ENCODE peak calls at places on chromosomes 4 and X, in nine cellular contexts. D is BE2C, T is lung, F is astrocyte, C is hepatocyte, G is HFF-Myc, J is GM06990, M is endothelial cell of umbilical vein, Z is mammary epithelial cell. E is an unnamed sample.
A peak's percentile ranks its signal among the peaks of the same experiment; 100 is the strongest.

GRCh38 chr4:1039493-1040343 is 28.3 kb downstream of the FGFRL1 start:
- DNase-seq in D (no peak), T (no peak), F (no peak), C (peak; percentile 77), G (no peak), J (no peak), M (no peak), Z (no peak), E (no peak)

GRCh38 chr4:2416564-2417195 is 1.8 kb downstream of the ZFYVE28 start:
- DNase-seq in D (no peak), T (no peak), F (no peak), C (no peak), G (no peak), J (peak; percentile 31), M (peak; percentile 41), Z (no peak), E (no peak)

GRCh38 chr4:66357316-66357715 is 687.0 kb upstream of the EPHA5 start:
- DNase-seq in D (no peak), T (no peak), F (peak; percentile 72), C (no peak), G (no peak), J (no peak), M (no peak), Z (peak; percentile 0), E (no peak)

GRCh38 chr4:176333076-176333475 is 13.3 kb downstream of the SPCS3 start:
- DNase-seq in D (no peak), T (no peak), F (peak; percentile 63), C (no peak), G (no peak), J (no peak), M (no peak), Z (no peak), E (no peak)

GRCh38 chrX:41558531-41558930 is 111.4 kb downstream of the NYX start:
- DNase-seq in D (no peak), T (no peak), F (no peak), C (no peak), G (no peak), J (peak; percentile 3), M (peak; percentile 34), Z (no peak), E (no peak)

GRCh38 chrX:54116391-54116790 is 66.7 kb downstream of the FAM120C start:
- DNase-seq in D (no peak), T (no peak), F (no peak), C (no peak), G (no peak), J (no peak), M (no peak), Z (no peak), E (no peak)

GRCh38 chr4:26248647-26249046 is 72.2 kb upstream of the RBPJ start:
- DNase-seq in D (no peak), T (no peak), F (peak; percentile 51), C (no peak), G (peak; percentile 54), J (no peak), M (no peak), Z (no peak), E (no peak)

GRCh38 chrX:155028749-155029360 is 2.2 kb downstream of the FUNDC2 start:
- DNase-seq in D (no peak), T (no peak), F (peak; percentile 61), C (peak; percentile 8), G (no peak), J (no peak), M (peak; percentile 5), Z (peak; percentile 39), E (no peak)

GRCh38 chr4:107719211-107719926 is 665 bp downstream of the PAPSS1 start:
- DNase-seq in D (no peak), T (no peak), F (peak; percentile 46), C (no peak), G (no peak), J (no peak), M (peak; percentile 47), Z (peak; percentile 72), E (no peak)

GRCh38 chrX:16042980-16043379 is 80.4 kb upstream of the GRPR start:
- DNase-seq in D (no peak), T (no peak), F (no peak), C (no peak), G (no peak), J (no peak), M (no peak), Z (no peak), E (no peak)

GRCh38 chrX:6694977-6695376 is 160.1 kb upstream of the VCX3A start:
- DNase-seq in D (no peak), T (no peak), F (no peak), C (no peak), G (no peak), J (no peak), M (no peak), Z (no peak), E (no peak)

GRCh38 chr4:173182403-173182802 is 13.8 kb downstream of the GALNT7 start:
- DNase-seq in D (no peak), T (no peak), F (peak; percentile 97), C (no peak), G (no peak), J (no peak), M (peak; percentile 48), Z (peak; percentile 95), E (peak; percentile 62)

GRCh38 chr4:66855956-66856355 is 689.3 kb downstream of the CENPC start:
- DNase-seq in D (no peak), T (no peak), F (peak; percentile 29), C (no peak), G (no peak), J (no peak), M (no peak), Z (no peak), E (no peak)

GRCh38 chrX:42577936-42578335 is 200.0 kb downstream of the PPP1R2C start:
- DNase-seq in D (no peak), T (no peak), F (no peak), C (peak; percentile 53), G (no peak), J (no peak), M (peak; percentile 49), Z (no peak), E (no peak)
- H3K4me3 ChIP-seq in D (no peak overlapping the region), T (no peak overlapping the region), F (no peak overlapping the region), C (no peak overlapping the region), G (no peak overlapping the region), J (no peak overlapping the region), M (no peak overlapping the region), Z (no peak overlapping the region), E (no peak overlapping the region)

GRCh38 chr4:138492178-138492577 is 250.0 kb upstream of the SLC7A11 start:
- DNase-seq in D (no peak), T (no peak), F (no peak), C (no peak), G (no peak), J (no peak), M (no peak), Z (no peak), E (no peak)

GRCh38 chr4:138499627-138500026 is 257.5 kb upstream of the SLC7A11 start:
- DNase-seq in D (no peak), T (no peak), F (no peak), C (no peak), G (no peak), J (no peak), M (no peak), Z (no peak), E (no peak)

GRCh38 chr4:138500869-138501268 is 258.7 kb upstream of the SLC7A11 start:
- DNase-seq in D (no peak), T (no peak), F (no peak), C (no peak), G (no peak), J (no peak), M (no peak), Z (no peak), E (no peak)

DNA sequence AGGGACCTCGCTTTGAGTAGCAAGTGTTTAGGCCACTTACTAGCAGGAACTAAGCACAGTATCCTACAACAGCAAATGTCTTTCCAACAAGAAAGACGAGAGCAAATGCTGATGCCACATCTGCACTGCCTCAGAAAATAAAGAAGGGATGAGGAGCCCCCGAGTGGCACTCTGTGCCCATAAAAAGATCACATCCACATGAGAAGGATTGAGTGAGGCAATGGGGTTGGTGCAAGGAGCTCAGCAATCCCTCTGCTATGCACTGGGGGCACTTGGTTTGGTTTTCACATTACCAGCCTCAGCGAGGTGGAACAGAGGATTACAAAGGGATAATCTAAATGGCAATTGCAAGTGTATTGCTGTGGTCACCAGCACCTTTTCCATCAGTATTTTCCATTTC is 252.8 kb upstream of the SLC7A11 start:
- DNase-seq in D (no peak), T (no peak), F (no peak), C (no peak), G (peak; percentile 7), J (no peak), M (peak; percentile 55), Z (peak; percentile 54), E (no peak)
- TF ChIP-seq CTCF in D (peak; percentile 38), T (no peak), F (peak; percentile 20), C (peak; percentile 3), G (no peak), J (peak; percentile 13), M (peak; percentile 38), Z (peak; percentile 20), E (no peak)

GRCh38 chrX:150508018-150508417 is 60.4 kb upstream of the MTM1 start:
- DNase-seq in D (no peak), T (no peak), F (no peak), C (no peak), G (no peak), J (no peak), M (no peak), Z (no peak), E (no peak)
- H3K4me3 ChIP-seq in D (no peak overlapping the region), T (no peak overlapping the region), F (no peak overlapping the region), C (no peak overlapping the region), G (no peak overlapping the region), J (no peak overlapping the region), M (no peak overlapping the region), Z (no peak overlapping the region), E (no peak overlapping the region)

DNA sequence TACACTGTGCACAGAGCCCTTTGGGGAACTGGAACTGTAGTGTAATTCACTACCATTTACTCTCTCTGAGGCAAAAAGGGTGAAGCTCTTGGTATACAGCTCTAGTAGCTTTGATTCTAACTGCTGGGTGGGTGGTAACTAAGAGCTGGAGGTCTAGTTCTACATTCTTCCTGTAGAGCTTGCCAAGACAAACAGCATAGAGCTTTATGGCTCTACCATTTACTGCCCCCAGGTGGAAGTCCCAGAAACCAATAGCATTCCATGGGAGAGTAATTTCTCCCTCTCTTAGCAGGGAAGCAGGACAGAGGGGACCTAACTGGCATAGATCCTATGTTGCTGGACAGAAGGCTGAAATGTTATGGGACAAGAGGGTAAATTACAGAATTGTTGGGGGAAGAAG is 26.7 kb downstream of the HDAC8 start:
- DNase-seq in D (no peak), T (no peak), F (no peak), C (no peak), G (no peak), J (no peak), M (peak; percentile 32), Z (no peak), E (no peak)
- TF ChIP-seq CTCF in D (peak; percentile 4), T (no peak), F (no peak), C (no peak), G (no peak), J (peak; percentile 11), M (peak; percentile 23), Z (no peak), E (no peak)

GRCh38 chr4:121799888-121800501 is 1.1 kb upstream of the EXOSC9 start:
- DNase-seq in D (no peak), T (no peak), F (no peak), C (no peak), G (no peak), J (no peak), M (no peak), Z (no peak), E (no peak)
- H3K4me3 ChIP-seq in D (no peak overlapping the region), T (no peak overlapping the region), F (no peak overlapping the region), C (no peak overlapping the region), G (no peak overlapping the region), J (peak overlapping the region; percentile 80), M (no peak overlapping the region), Z (no peak overlapping the region), E (no peak overlapping the region)

GRCh38 chrX:12865359-12865758 is 1.5 kb upstream of the TLR7 start:
- DNase-seq in D (peak; percentile 15), T (no peak), F (no peak), C (no peak), G (no peak), J (no peak), M (no peak), Z (no peak), E (no peak)
- TF ChIP-seq CTCF in D (peak; percentile 6), T (no peak), F (no peak), C (no peak), G (no peak), J (no peak), M (no peak), Z (no peak), E (no peak)